ENCODE peak calls at places on chromosomes 2 and 18, in nine cellular contexts. Y is activated CD8-positive, alpha-beta T cell treated with anti-CD3 and anti-CD28 coated beads for 36 hours; B is omental fat pad; R is HFFc6; F is psoas muscle; D is fibroblast of the aortic adventitia; I is Calu3; J is endothelial cell; O is fibroblast of lung. X is an unnamed sample.

GRCh38 chr2:202628646-202629213 is 6.0 kb upstream of the FAM117B start:
- DNase-seq in Y (no peak), B (no peak), R (no peak), F (no peak), D (no peak), I (no peak), J (no peak), O (no peak), X (no peak)

GRCh38 chr2:153218851-153219250 is 259.7 kb downstream of the RPRM start:
- DNase-seq in Y (no peak), B (no peak), R (no peak), F (no peak), D (no peak), I (no peak), J (no peak), O (no peak), X (no peak)

GRCh38 chr2:36857713-36858112 is 108.6 kb downstream of the STRN start:
- DNase-seq in Y (no peak), B (no peak), R (no peak), F (no peak), D (no peak), I (no peak), J (no peak), O (no peak), X (no peak)

GRCh38 chr2:20184067-20184938 is 40.6 kb downstream of the SDC1 start:
- DNase-seq in Y (no peak), B (no peak), R (peak; percentile 72), F (peak; percentile 21), D (peak; percentile 59), I (peak; percentile 55), J (no peak), O (peak; percentile 84), X (no peak)

GRCh38 chr18:73136134-73136533 is 268.3 kb upstream of the NETO1 start:
- DNase-seq in Y (no peak), B (no peak), R (peak; percentile 42), F (no peak), D (peak; percentile 2), I (no peak), J (no peak), O (peak; percentile 6), X (no peak)

GRCh38 chr2:36455788-36456187 is 100.2 kb downstream of the CRIM1 start:
- DNase-seq in Y (no peak), B (no peak), R (peak; percentile 43), F (no peak), D (no peak), I (no peak), J (no peak), O (peak; percentile 48), X (no peak)

GRCh38 chr2:233462826-233463470 is 103.6 kb downstream of the USP40 start:
- DNase-seq in Y (no peak), B (no peak), R (no peak), F (peak; percentile 33), D (no peak), I (no peak), J (no peak), O (no peak), X (no peak)

GRCh38 chr2:172674034-172674967 is 61.3 kb upstream of the RAPGEF4 start:
- DNase-seq in Y (peak; percentile 41), B (no peak), R (no peak), F (peak; percentile 66), D (peak; percentile 24), I (no peak), J (peak; percentile 72), O (no peak), X (no peak)

GRCh38 chr18:70293166-70293565 is 4.3 kb downstream of the SOCS6 start:
- DNase-seq in Y (no peak), B (no peak), R (no peak), F (no peak), D (no peak), I (no peak), J (no peak), O (no peak), X (no peak)

GRCh38 chr2:1866402-1867091 is 122.2 kb upstream of the PXDN start:
- DNase-seq in Y (no peak), B (no peak), R (no peak), F (no peak), D (no peak), I (no peak), J (no peak), O (peak; percentile 8), X (no peak)

GRCh38 chr2:84832772-84833461 is 48.0 kb downstream of the TRABD2A start:
- DNase-seq in Y (peak; percentile 44), B (no peak), R (no peak), F (no peak), D (no peak), I (no peak), J (no peak), O (no peak), X (peak; percentile 43)

GRCh38 chr2:235660484-235661081 is 166.7 kb downstream of the AGAP1 start:
- DNase-seq in Y (no peak), B (no peak), R (no peak), F (no peak), D (no peak), I (no peak), J (no peak), O (no peak), X (no peak)

DNA sequence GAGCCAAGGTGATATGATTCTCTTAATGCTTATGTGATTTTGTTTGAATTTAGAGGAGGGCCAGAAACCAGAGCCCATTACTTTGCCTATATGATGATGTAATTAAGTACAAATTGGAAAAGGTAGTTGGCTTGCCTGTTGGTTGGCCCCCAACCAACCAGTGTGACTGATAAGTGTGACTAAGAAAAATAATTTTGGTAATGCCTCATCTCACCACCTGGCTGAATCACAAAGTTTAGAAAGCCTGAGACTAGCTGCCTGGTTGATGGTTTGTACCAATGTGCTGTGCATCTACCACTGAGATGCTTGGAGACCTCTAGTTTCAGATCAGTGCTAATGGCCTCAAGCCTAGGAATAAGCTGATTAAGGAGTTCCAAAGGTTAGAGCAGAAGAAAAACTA is 338.7 kb downstream of the CDH2 start:
- DNase-seq in Y (no peak), B (no peak), R (no peak), F (no peak), D (no peak), I (no peak), J (no peak), O (peak; percentile 58), X (no peak)
- TF ChIP-seq CTCF in Y (no peak), B (no peak), R (no peak), F (no peak), D (no peak), I (no peak), J (no peak), O (no peak), X (no peak)

DNA sequence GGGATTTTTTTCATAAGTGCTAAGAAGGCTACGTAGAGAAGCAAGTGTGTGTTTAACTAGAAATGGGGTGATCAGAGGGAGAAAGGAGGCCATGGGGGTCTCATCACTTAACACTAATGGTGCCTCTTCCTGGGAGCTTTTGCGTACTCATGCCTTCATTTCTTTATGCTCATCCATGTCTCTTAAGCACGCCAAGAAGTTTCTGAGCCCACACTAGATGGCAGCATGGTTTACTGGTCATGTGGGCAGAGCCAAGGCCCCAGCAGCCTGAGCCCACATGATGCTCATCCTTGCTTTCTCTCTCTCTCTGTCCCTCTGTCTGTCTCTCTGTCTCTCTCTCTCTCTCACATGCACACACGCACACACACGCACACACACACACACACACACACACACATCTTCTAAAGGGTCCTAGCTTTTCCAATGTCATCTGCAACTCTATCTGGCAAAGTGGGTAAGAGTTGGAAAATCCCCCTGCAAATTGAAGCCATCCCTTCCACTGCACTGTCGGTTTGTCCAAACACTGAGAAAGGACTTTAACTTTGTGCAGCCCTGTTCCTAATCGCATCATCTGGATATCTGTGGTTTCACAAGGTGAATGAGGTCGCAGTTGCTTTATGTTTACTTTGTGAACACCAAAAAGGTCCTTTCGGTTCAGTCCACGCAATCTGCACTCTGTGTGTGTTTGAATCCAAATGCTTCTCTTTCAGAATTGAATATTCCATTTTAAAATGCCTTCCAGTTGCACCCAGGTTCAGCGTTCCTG is 137.2 kb upstream of the CCDC68 start:
- DNase-seq in Y (no peak), B (no peak), R (peak; percentile 81), F (peak; percentile 53), D (peak; percentile 69), I (peak; percentile 55), J (peak; percentile 31), O (peak; percentile 80), X (peak; percentile 17)
- TF ChIP-seq CTCF in Y (no peak), B (no peak), R (peak; percentile 69), F (peak; percentile 34), D (peak; percentile 55), I (peak; percentile 23), J (no peak), O (peak; percentile 52), X (peak; percentile 43)

GRCh38 chr2:222450021-222450420 is 25.7 kb downstream of the SGPP2 start:
- DNase-seq in Y (no peak), B (no peak), R (no peak), F (no peak), D (no peak), I (no peak), J (no peak), O (no peak), X (no peak)

GRCh38 chr2:222448806-222449205 is 24.5 kb downstream of the SGPP2 start:
- DNase-seq in Y (no peak), B (no peak), R (no peak), F (no peak), D (peak; percentile 72), I (no peak), J (no peak), O (peak; percentile 30), X (no peak)

GRCh38 chr2:222452422-222452950 is 28.1 kb downstream of the SGPP2 start:
- DNase-seq in Y (no peak), B (no peak), R (no peak), F (peak; percentile 46), D (no peak), I (no peak), J (no peak), O (peak; percentile 4), X (no peak)

GRCh38 chr2:222447144-222447543 is 22.8 kb downstream of the SGPP2 start:
- DNase-seq in Y (no peak), B (no peak), R (no peak), F (no peak), D (no peak), I (no peak), J (no peak), O (no peak), X (no peak)

GRCh38 chr2:222451270-222451674 is 26.9 kb downstream of the SGPP2 start:
- DNase-seq in Y (no peak), B (no peak), R (no peak), F (no peak), D (no peak), I (no peak), J (no peak), O (peak; percentile 7), X (no peak)
- TF ChIP-seq CTCF in Y (no peak), B (no peak), R (no peak), F (no peak), D (no peak), I (no peak), J (no peak), O (no peak), X (no peak)

DNA sequence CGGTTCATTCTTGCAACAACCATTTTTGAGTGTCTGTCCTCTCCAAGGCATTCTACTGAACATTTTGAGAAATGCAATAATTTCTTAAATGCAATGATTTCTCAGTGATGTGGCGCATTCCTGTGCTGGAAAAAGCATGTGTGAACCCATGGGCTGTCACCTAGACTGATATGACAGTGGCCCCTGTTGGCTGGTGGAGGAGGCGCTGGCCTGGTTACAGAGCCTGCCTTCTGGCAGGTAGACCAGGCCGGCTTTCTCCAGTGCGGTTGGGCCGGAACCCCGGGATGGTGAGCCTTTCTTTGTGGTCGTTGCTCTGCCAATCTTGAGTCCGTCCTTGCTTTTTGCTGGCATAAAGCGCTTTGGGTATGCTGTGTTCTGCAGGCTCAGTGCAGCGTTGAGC is 33.7 kb downstream of the TSHZ1 start:
- DNase-seq in Y (peak; percentile 41), B (no peak), R (no peak), F (no peak), D (no peak), I (peak; percentile 40), J (peak; percentile 24), O (no peak), X (no peak)
- TF ChIP-seq CTCF in Y (peak; percentile 21), B (no peak), R (peak; percentile 45), F (peak; percentile 25), D (no peak), I (no peak), J (no peak), O (no peak), X (no peak)

X was measured in OCI-LY7.